ENCODE peak calls at places on chromosome 16, in ten cellular contexts. N is neural progenitor cell, F is HCT116, J is heart left ventricle, Y is ovary, X is breast epithelium, P is ascending aorta, H is H1, G is MM.1S, Q is RWPE2. E is an unnamed sample. For H3K4me1 and H3K9me3, the result is how much of the 10 kb centered on the place peaks cover.

GRCh38 chr16:22220714-22221113 is 14.6 kb downstream of the EEF2K start:
- DNase-seq in H (no peak), Y (peak), Q (no peak), N (no peak), G (no peak), P (peak), J (peak), X (no peak), F (no peak), E (no peak)

GRCh38 chr16:8847623-8848022 is 21.2 kb downstream of the CARHSP1 start:
- DNase-seq in Y (no peak), J (no peak), H (no peak), F (no peak), X (no peak), N (no peak), G (no peak), Q (no peak), P (no peak), E (no peak)

GRCh38 chr16:19588661-19589060 is 33.2 kb downstream of the VPS35L start:
- DNase-seq in X (no peak), Y (no peak), J (no peak), H (no peak), Q (no peak), N (no peak), P (no peak), F (no peak), G (no peak), E (no peak)

GRCh38 chr16:1175566-1176279 is 22.8 kb downstream of the CACNA1H start:
- DNase-seq in Y (no peak), J (no peak), H (no peak), X (no peak), N (no peak), F (no peak), Q (no peak), P (no peak), G (no peak), E (no peak)

GRCh38 chr16:23905027-23905426 is 69.2 kb downstream of the PRKCB start:
- DNase-seq in G (no peak), Q (no peak), X (peak), N (peak), P (no peak), Y (no peak), J (no peak), F (no peak), H (peak), E (no peak)

GRCh38 chr16:50478773-50479149 is 69.4 kb upstream of the NKD1 start:
- DNase-seq in N (no peak), G (no peak), Q (no peak), X (no peak), Y (no peak), P (no peak), F (no peak), J (no peak), H (no peak), E (no peak)

GRCh38 chr16:1002399-1003161 is 21.0 kb downstream of the SOX8 start:
- DNase-seq in N (no peak), Y (no peak), J (no peak), X (peak), Q (no peak), G (no peak), F (peak), P (no peak), H (no peak), E (no peak)

GRCh38 chr16:66954097-66954659 is 6.9 kb upstream of the CES3 start:
- DNase-seq in G (peak), H (peak), P (no peak), Q (no peak), N (peak), J (no peak), X (peak), F (peak), Y (peak), E (peak)

GRCh38 chr16:22007509-22008214 is at the start of gene MOSMO:
- DNase-seq in Q (no peak), J (peak), G (peak), N (peak), P (no peak), F (no peak), H (no peak), X (peak), Y (peak), E (peak)

GRCh38 chr16:20884240-20884556 is 16.0 kb downstream of the DCUN1D3 start:
- DNase-seq in F (no peak), P (no peak), J (no peak), Y (no peak), X (no peak), Q (no peak), N (no peak), H (no peak), G (no peak), E (no peak)

GRCh38 chr16:84234656-84235285 is 5.0 kb downstream of the KCNG4 start:
- DNase-seq in J (no peak), Y (peak), H (no peak), P (no peak), F (no peak), Q (no peak), X (no peak), N (no peak), G (no peak), E (no peak)

GRCh38 chr16:87188104-87188503 is 129.1 kb downstream of the C16orf95 start:
- DNase-seq in P (no peak), F (no peak), H (no peak), J (no peak), Q (no peak), G (no peak), Y (no peak), N (no peak), X (no peak), E (no peak)

GRCh38 chr16:22189473-22190168 is 16.5 kb upstream of the EEF2K start:
- DNase-seq in J (peak), N (no peak), X (peak), F (no peak), G (peak), P (peak), H (no peak), Q (no peak), Y (peak), E (peak)

GRCh38 chr16:57774886-57775285 is 27.4 kb downstream of the KIFC3 start:
- DNase-seq in N (no peak), J (peak), X (no peak), Y (no peak), G (no peak), F (no peak), H (no peak), P (no peak), Q (no peak), E (no peak)

GRCh38 chr16:57775661-57776469 is 26.4 kb downstream of the KIFC3 start:
- DNase-seq in Y (no peak), Q (no peak), X (no peak), G (no peak), J (no peak), P (no peak), H (peak), N (peak), F (no peak), E (no peak)

GRCh38 chr16:57773019-57773418 is 29.3 kb downstream of the KIFC3 start:
- DNase-seq in Q (no peak), P (no peak), G (no peak), N (no peak), X (no peak), F (no peak), H (no peak), Y (no peak), J (no peak), E (no peak)

GRCh38 chr16:57771141-57771785 is 31.0 kb downstream of the KIFC3 start:
- DNase-seq in X (no peak), G (no peak), Y (no peak), H (no peak), P (no peak), F (no peak), Q (peak), N (no peak), J (peak), E (no peak)

GRCh38 chr16:57773680-57774295 is 28.5 kb downstream of the KIFC3 start:
- DNase-seq in J (peak), P (no peak), G (no peak), Q (no peak), H (no peak), Y (no peak), N (no peak), X (no peak), F (no peak), E (no peak)
- H3K27ac ChIP-seq in J (no peak), P (no peak), G (no peak), Q (no peak), H (no peak), Y (no peak), N (no peak), X (no peak), F (no peak), E (no peak)

GRCh38 chr16:27314986-27315332 is 1.2 kb downstream of the IL4R start:
- DNase-seq in X (no peak), H (no peak), Q (no peak), N (no peak), J (no peak), P (no peak), Y (no peak), G (no peak), F (no peak), E (peak)
- H3K4me1 ChIP-seq in X (under half), H (under half), Q (under half), N (under half), J (under half), P (under half), Y (under half), G (under half), F (under half), E (half or more)

DNA sequence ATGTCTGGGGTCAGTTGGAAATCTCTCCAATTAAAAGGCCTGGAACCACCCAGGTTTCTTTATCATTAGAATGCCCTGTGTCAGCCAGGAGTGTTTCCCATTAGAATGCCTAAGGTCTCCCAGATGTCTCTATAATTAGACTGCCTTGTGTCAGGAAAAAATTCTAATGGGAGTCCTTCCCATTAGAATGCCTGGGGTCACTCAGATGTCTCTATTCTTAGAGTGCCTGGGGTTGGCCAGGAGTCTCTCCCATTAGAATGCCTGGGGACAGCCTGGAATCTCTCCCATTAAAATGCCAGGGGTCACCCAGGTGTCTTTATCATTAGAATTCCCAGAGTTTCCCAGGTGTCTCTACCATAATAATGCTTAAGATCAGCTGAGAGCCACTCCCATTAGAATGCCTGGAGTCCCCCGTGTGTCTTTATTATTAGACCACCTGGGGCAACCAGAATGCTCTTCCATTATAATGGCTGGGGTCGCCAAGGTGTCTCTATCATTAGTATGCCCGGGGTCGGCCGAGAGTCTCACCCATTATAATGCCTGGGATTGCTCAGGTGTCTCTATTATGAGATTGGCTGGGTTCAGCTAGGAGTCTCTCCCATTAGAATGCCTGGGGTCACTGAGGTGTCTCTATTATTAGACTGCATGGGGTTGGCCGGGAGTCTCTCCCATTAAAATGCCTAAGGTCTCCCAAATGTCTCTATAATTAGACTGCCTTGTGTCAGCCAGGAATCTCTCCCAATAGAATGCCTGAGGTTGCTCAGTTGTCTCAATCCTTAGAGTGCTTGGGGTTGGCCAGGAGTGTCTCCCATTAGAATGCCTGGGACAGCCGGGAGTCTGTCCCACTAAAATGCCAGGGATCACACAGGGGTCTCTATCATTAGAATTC is 2254.6 kb downstream of the TP53TG3F start:
- DNase-seq in G (no peak), Y (no peak), P (no peak), H (no peak), N (no peak), F (no peak), J (no peak), Q (no peak), X (no peak), E (no peak)
- H3K9me3 ChIP-seq in G (under half), Y (under half), P (under half), H (half or more), N (under half), F (under half), J (half or more), Q (under half), X (under half), E (under half)

GRCh38 chr16:11743308-11744074 is 834 bp upstream of the TXNDC11 start:
- DNase-seq in G (no peak), F (peak), X (peak), H (no peak), Q (no peak), J (no peak), P (peak), N (no peak), Y (peak), E (peak)
- H3K27ac ChIP-seq in G (peak), F (peak), X (peak), H (no peak), Q (peak), J (peak), P (peak), N (no peak), Y (peak), E (peak)

GRCh38 chr16:57721356-57721755 is 14.2 kb upstream of the KATNB1 start:
- DNase-seq in P (no peak), F (no peak), Y (no peak), H (no peak), Q (no peak), J (no peak), X (no peak), N (no peak), G (no peak), E (no peak)
- H3K4me1 ChIP-seq in P (under half), F (under half), Y (under half), H (under half), Q (under half), J (under half), X (under half), N (under half), G (under half), E (under half)

DNA sequence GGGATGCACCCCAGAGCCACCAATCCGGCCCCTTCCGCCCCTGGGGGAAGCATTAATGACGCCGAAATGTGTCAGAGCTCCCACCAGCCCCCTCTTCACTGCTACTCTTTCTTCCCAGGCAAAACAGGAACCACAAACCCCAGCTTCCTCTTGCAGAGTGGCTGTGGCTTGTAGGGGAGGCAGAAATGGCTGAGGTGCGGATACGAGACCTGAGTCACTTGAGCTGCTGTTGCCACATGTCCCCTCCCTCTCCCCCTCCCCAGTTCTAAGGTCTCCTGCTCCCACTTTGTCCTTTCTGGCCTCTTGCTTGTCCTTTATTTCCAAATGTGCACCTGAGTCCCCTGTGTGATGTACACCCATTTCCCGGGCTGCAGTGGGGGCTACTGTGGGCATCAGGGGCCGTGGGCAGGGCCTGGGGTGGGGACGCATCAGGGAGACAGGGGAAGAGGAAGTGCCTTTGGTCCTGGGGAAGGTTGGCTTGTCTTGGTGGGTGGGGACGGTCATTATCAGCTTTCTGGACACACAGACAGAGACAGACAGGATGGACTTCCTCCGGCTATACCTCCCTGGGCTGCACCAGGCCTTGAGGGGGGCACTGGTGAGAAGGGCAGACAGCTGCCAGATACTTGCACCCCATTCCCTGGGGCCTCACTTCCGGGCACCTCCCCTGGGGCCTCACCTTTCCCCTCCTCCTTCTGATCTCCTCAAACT is at the start of gene APOBR:
- DNase-seq in G (peak), P (peak), X (peak), F (no peak), Y (no peak), H (no peak), J (peak), N (no peak), Q (no peak), E (peak)
- H3K9me3 ChIP-seq in G (under half), P (under half), X (under half), F (under half), Y (under half), H (under half), J (under half), N (under half), Q (under half), E (under half)

GRCh38 chr16:27258241-27258734 is 10.3 kb downstream of the NSMCE1 start:
- DNase-seq in F (no peak), J (no peak), P (no peak), G (no peak), Y (no peak), X (peak), H (no peak), N (no peak), Q (no peak), E (peak)
- H3K27ac ChIP-seq in F (no peak), J (peak), P (peak), G (no peak), Y (no peak), X (peak), H (no peak), N (no peak), Q (peak), E (no peak)

GRCh38 chr16:2194166-2194834 is 2.1 kb downstream of the CASKIN1 start:
- DNase-seq in F (no peak), X (no peak), N (peak), Q (peak), J (no peak), Y (no peak), H (no peak), G (no peak), P (no peak), E (no peak)

GRCh38 chr16:2195316-2196161 is 866 bp downstream of the CASKIN1 start:
- DNase-seq in F (no peak), X (no peak), Q (no peak), Y (no peak), H (no peak), P (no peak), N (peak), G (no peak), J (no peak), E (no peak)

GRCh38 chr16:2196162-2196980 is at the start of gene CASKIN1:
- DNase-seq in G (no peak), H (no peak), X (no peak), F (no peak), P (no peak), Q (no peak), J (no peak), N (peak), Y (no peak), E (no peak)

GRCh38 chr16:2196981-2197511 is 641 bp upstream of the CASKIN1 start:
- DNase-seq in Q (no peak), Y (no peak), J (no peak), H (no peak), P (no peak), G (no peak), X (no peak), F (no peak), N (no peak), E (no peak)

DNA sequence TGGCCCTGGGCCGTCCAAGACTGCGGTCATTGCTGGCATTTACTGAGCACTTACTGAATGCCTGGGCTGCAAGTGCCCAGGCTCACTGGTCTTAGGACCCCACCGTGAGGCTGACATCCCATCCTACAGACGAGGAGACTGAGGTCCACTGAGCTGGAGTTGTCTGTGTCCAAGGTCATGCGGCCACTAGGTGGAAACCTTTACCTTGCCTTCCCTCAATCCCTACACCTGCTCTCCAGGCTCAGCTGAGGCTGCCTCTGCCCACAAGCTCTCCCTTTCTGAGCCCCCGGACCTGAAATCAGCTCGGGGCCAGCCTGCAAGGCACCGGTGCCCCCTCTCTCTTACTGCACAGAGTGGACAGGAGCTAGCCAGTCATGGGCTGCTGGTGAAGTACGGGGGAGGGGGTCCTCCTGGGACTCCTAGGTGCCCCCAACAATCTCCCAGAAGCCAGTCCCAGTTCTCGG is 1.5 kb downstream of the CASKIN1 start:
- DNase-seq in F (no peak), H (no peak), Y (no peak), G (peak), X (peak), P (no peak), Q (no peak), N (peak), J (no peak), E (peak)
- H3K4me1 ChIP-seq in F (under half), H (under half), Y (under half), G (under half), X (under half), P (under half), Q (under half), N (under half), J (under half), E (under half)

DNA sequence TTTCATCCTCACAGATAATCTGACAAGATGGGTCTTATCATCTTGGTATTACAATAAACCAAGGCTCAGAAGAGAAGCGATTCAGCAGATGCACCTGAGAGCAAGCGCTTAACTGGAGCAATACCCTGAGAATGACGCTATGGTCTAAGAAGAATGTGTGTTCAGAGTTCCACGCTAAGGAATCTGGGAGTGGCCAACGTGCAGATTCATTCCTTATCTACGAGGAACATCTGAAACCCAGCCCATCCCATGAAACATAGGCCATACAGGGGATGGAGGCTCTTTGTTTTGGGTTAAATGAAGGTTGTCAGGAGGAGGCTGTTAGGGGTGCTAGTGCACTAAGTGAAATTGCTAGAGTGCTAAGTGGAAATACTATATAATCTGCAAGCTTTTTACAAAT is 28.5 kb upstream of the KDM8 start:
- DNase-seq in Q (no peak), J (no peak), Y (no peak), F (no peak), H (no peak), N (no peak), G (no peak), P (no peak), X (no peak), E (no peak)
- H3K9me3 ChIP-seq in Q (under half), J (under half), Y (under half), F (under half), H (under half), N (under half), G (under half), P (under half), X (under half), E (under half)

GRCh38 chr16:64866026-64866425 is 255.8 kb downstream of the CDH11 start:
- DNase-seq in X (no peak), N (no peak), Q (no peak), H (no peak), G (no peak), F (no peak), P (no peak), Y (no peak), J (no peak), E (no peak)

GRCh38 chr16:64865037-64865696 is 256.7 kb downstream of the CDH11 start:
- DNase-seq in N (no peak), H (no peak), F (no peak), G (no peak), Y (no peak), P (no peak), X (no peak), J (no peak), Q (no peak), E (no peak)

GRCh38 chr16:64864232-64864803 is 257.5 kb downstream of the CDH11 start:
- DNase-seq in Y (no peak), F (no peak), G (no peak), Q (no peak), X (no peak), P (no peak), H (no peak), N (no peak), J (no peak), E (no peak)
- H3K27ac ChIP-seq in Y (no peak), F (no peak), G (no peak), Q (peak), X (no peak), P (no peak), H (no peak), N (no peak), J (no peak), E (no peak)